ENCODE peak calls at places on chromosome 17, in five cellular contexts. F, I, D, P and J are unnamed samples.
A peak's percentile ranks its signal among the peaks of the same experiment; 100 is the strongest.

GRCh38 chr17:22503322-22503899 is 811.1 kb downstream of the KCNJ18 start:
- DNase-seq in F (no peak), I (no peak), P (no peak), D (no peak), J (no peak)

GRCh38 chr17:66610734-66611133 is 224.2 kb upstream of the CACNG5 start:
- DNase-seq in I (no peak), D (no peak), F (no peak), P (no peak), J (no peak)

GRCh38 chr17:56009795-56010715 is 143.2 kb upstream of the ANKFN1 start:
- DNase-seq in I (no peak), D (no peak), F (no peak), P (no peak), J (no peak)

GRCh38 chr17:1754430-1755112 is 7.3 kb upstream of the SERPINF1 start:
- DNase-seq in P (no peak), I (no peak), F (no peak), D (no peak), J (no peak)

GRCh38 chr17:69473801-69474170 is 59.3 kb downstream of the MAP2K6 start:
- DNase-seq in P (peak; percentile 74), I (no peak), F (peak; percentile 21), D (peak; percentile 36), J (no peak)

GRCh38 chr17:14737984-14738651 is 437.2 kb downstream of the HS3ST3B1 start:
- DNase-seq in I (peak; percentile 97), F (peak; percentile 96), D (peak; percentile 38), P (peak; percentile 82), J (peak; percentile 96)

GRCh38 chr17:82734987-82735866 is at the start of gene FN3K:
- DNase-seq in F (peak; percentile 50), D (no peak), I (no peak), P (peak; percentile 77), J (peak; percentile 64)

GRCh38 chr17:17495448-17496188 is 577 bp downstream of the RASD1 start:
- DNase-seq in I (no peak), F (no peak), D (no peak), P (peak; percentile 27), J (no peak)

GRCh38 chr17:72053069-72053846 is 67.6 kb upstream of the SOX9 start:
- DNase-seq in I (no peak), F (no peak), D (no peak), P (no peak), J (no peak)

DNA sequence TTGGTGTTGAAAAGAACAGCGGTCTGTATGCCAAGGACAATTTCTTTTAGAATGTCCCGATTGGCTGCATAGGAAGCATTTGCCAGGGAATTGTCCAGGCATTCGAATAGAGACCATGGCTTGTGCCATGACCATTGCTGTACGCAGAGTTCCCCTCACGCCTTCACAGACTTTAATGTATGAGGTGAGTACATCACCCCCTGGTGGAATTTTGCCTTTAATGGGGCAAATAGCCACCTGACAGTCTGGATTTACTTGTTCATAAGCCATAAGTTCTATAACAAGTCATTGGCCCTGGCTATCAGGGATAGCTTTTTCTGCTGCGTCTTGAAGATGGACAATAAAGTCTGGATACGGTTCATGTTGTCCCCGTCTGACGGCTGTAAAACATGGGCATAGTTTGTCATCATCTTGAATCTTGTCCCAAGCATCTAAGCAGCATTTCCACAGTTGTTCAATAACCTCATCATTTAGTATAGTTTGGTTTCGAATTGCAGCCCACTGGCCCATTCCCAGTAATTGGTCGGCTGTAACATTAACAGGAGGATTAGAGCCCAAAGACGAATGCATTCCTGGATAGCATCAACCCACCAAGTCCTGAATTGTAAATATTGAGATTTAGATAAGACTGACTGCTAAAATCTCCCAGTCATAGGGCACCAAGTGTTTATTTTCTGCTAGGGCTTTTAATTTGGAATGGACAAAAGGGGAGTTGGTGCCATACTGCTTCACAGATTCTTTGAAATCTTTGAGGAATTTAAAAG is 67.7 kb upstream of the ARL4D start:
- DNase-seq in D (no peak), P (no peak), F (no peak), I (no peak), J (no peak)
- TF ChIP-seq CTCF in D (no peak), P (no peak), F (no peak), I (no peak), J (peak; percentile 1)

GRCh38 chr17:40443196-40443987 is at the start of gene IGFBP4:
- DNase-seq in D (no peak), F (peak; percentile 79), P (peak; percentile 77), I (no peak), J (peak; percentile 87)

GRCh38 chr17:40436631-40437030 is 6.6 kb upstream of the IGFBP4 start:
- DNase-seq in P (no peak), F (no peak), I (no peak), D (no peak), J (no peak)

GRCh38 chr17:40442392-40443195 is 656 bp upstream of the IGFBP4 start:
- DNase-seq in P (peak; percentile 44), I (no peak), F (no peak), D (no peak), J (peak; percentile 53)

GRCh38 chr17:40437095-40437732 is 6.0 kb upstream of the IGFBP4 start:
- DNase-seq in P (no peak), F (no peak), D (no peak), I (no peak), J (peak; percentile 39)

DNA sequence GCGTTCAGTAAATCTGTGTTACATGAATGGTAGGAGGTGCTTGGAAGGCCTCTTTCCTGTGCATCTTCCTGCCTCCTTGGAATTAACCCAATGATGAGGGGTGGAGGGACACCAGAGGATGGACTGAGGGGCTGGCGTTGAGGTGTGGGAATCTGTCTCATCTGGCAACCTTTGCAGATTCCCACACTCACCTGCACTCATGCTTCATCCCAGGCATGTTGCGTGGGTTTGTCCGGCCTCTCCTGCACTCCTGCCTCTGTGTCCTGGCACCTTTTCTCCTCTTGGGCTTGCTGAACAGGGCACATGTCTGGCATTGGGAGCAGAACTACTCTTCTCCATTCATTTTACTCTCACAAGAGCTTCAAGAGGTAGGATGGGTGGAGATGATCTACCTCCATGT is 3.1 kb upstream of the IGFBP4 start:
- DNase-seq in I (no peak), P (no peak), D (no peak), F (no peak), J (no peak)
- H3K4me3 ChIP-seq in I (no peak overlapping the region), P (no peak overlapping the region), D (no peak overlapping the region), F (no peak overlapping the region), J (no peak overlapping the region)

GRCh38 chr17:76458580-76459490 is 5.9 kb upstream of the UBE2O start:
- DNase-seq in I (no peak), D (no peak), P (peak; percentile 37), F (peak; percentile 46), J (peak; percentile 74)
- TF ChIP-seq CTCF in I (peak; percentile 87), D (peak; percentile 74), P (peak; percentile 73), F (peak; percentile 69), J (peak; percentile 76)

GRCh38 chr17:50144845-50145531 is 5.5 kb downstream of the PPP1R9B start:
- DNase-seq in F (peak; percentile 44), D (no peak), I (no peak), P (no peak), J (no peak)
- H3K4me3 ChIP-seq in F (no peak overlapping the region), D (no peak overlapping the region), I (no peak overlapping the region), P (no peak overlapping the region), J (no peak overlapping the region)

GRCh38 chr17:75587718-75588545 is at the start of gene MYO15B:
- DNase-seq in P (no peak), D (no peak), I (no peak), F (no peak), J (peak; percentile 12)
- TF ChIP-seq CTCF in P (peak; percentile 26), D (no peak), I (peak; percentile 18), F (no peak), J (peak; percentile 5)

GRCh38 chr17:60147553-60148241 is 2.1 kb upstream of the CA4 start:
- DNase-seq in P (no peak), I (no peak), D (no peak), F (no peak), J (no peak)

GRCh38 chr17:60146206-60146605 is 3.6 kb upstream of the CA4 start:
- DNase-seq in I (no peak), D (no peak), F (no peak), P (no peak), J (no peak)

GRCh38 chr17:60151355-60151754 is 1.6 kb downstream of the CA4 start:
- DNase-seq in I (no peak), D (no peak), F (no peak), P (no peak), J (no peak)

GRCh38 chr17:60148300-60148838 is 1.4 kb upstream of the CA4 start:
- DNase-seq in D (no peak), F (no peak), I (no peak), P (no peak), J (no peak)

DNA sequence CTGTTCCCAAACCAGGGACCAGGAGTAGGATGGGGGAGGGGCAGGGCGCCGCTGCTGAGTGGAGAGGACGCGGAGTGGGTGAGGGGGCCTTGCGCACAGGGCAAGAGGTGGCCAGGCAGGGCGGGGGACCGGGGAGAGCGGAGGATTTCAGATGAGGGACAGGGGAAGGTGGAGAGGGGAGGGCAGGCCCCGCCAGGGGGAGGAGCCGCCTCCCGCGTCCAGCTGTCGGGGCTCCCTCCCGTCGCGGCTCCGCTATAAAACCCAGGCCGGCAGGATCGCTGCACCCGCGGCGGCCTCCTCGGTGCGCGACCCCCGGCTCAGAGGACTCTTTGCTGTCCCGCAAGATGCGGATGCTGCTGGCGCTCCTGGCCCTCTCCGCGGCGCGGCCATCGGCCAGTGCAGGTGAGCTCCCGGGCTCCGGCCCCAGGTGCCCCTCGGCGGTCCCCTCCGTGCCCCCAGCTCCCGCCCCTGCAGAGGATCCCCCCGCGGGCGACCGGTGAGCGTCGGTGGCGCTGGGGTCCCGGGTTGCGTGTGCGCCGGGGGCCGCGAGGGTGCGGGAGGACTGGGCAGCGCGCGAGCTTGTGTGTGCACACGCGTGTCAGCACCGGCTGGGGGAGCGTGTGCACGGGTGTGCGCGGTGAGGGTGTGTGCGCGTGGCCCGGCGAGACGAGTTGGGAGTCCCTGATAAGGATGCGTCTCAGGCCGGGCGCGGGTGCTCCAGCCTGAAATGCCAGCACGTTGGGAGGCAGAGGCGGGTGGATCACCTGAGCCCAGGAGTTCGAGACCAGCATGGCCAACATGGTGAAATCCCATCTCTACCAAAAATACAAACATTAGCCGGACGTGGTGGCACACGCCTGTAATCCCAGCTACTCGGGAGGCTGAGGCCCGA is at the start of gene CA4:
- DNase-seq in D (no peak), F (no peak), I (no peak), P (no peak), J (no peak)
- H3K4me3 ChIP-seq in D (peak within 1 kb of the TSS; percentile 7), F (no peak within 1 kb of the TSS), I (no peak within 1 kb of the TSS), P (no peak within 1 kb of the TSS), J (no peak within 1 kb of the TSS)

DNA sequence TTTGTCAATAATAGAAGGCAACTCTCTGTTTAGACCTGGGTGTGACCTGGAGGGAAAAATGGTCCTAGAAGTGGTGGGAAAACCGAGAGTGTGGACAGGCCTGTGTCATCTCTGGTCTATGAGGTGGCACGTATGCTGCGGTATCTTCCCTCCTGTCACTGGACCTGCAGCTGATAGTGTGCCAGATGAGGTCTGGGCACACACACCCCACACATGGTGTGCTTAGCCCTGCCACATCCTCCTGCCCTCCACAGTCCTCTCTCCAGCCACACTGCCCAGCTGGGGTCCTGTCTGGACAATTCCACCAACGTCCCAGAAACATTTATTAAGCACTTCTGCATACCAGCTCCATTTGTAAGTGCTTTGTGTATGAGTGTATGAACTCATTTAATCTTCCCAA is 37.2 kb downstream of the GLP2R start:
- DNase-seq in P (no peak), D (no peak), F (no peak), I (no peak), J (no peak)
- TF ChIP-seq CTCF in P (no peak), D (no peak), F (no peak), I (no peak), J (no peak)